ENCODE peak calls at places on chromosomes 11 and 22, in five cellular contexts. One of them, this sample, is unnamed.

GRCh38 chr11:60777572-60777971 is 7.6 kb upstream of the MS4A10 start:
- DNase-seq in small intestine: peak; percentile 56
- DNase-seq in fibroblast of pulmonary artery: peak; percentile 95
- DNase-seq in HTR-8/SVneo: peak; percentile 13
- DNase-seq in stimulated activated CD4-positive, alpha-beta T cell treated with anti-CD3 and anti-CD28 coated beads, Interleukin-1b, Interleukin-23, amount 100 ng/mL, for 24 hours: no peak
- DNase-seq in this sample: no peak

GRCh38 chr11:78101073-78101472 is 21.4 kb upstream of the NDUFC2 start:
- DNase-seq in fibroblast of pulmonary artery: peak; percentile 13
- DNase-seq in HTR-8/SVneo: no peak
- DNase-seq in small intestine: no peak
- DNase-seq in stimulated activated CD4-positive, alpha-beta T cell treated with anti-CD3 and anti-CD28 coated beads, Interleukin-1b, Interleukin-23, amount 100 ng/mL, for 24 hours: no peak
- DNase-seq in this sample: no peak

GRCh38 chr22:35037089-35037488 is 28.9 kb upstream of the ISX start:
- DNase-seq in fibroblast of pulmonary artery: no peak
- DNase-seq in stimulated activated CD4-positive, alpha-beta T cell treated with anti-CD3 and anti-CD28 coated beads, Interleukin-1b, Interleukin-23, amount 100 ng/mL, for 24 hours: no peak
- DNase-seq in small intestine: no peak
- DNase-seq in HTR-8/SVneo: no peak
- DNase-seq in this sample: no peak

GRCh38 chr11:61712301-61712700 is 32.1 kb downstream of the DAGLA start:
- DNase-seq in fibroblast of pulmonary artery: no peak
- DNase-seq in stimulated activated CD4-positive, alpha-beta T cell treated with anti-CD3 and anti-CD28 coated beads, Interleukin-1b, Interleukin-23, amount 100 ng/mL, for 24 hours: no peak
- DNase-seq in HTR-8/SVneo: no peak
- DNase-seq in small intestine: no peak
- DNase-seq in this sample: no peak

GRCh38 chr11:74322667-74323066 is 11.2 kb upstream of the P4HA3 start:
- DNase-seq in HTR-8/SVneo: no peak
- DNase-seq in stimulated activated CD4-positive, alpha-beta T cell treated with anti-CD3 and anti-CD28 coated beads, Interleukin-1b, Interleukin-23, amount 100 ng/mL, for 24 hours: no peak
- DNase-seq in small intestine: no peak
- DNase-seq in fibroblast of pulmonary artery: peak; percentile 38
- DNase-seq in this sample: no peak

GRCh38 chr11:86800956-86801264 is 568 bp downstream of the PRSS23 start:
- DNase-seq in stimulated activated CD4-positive, alpha-beta T cell treated with anti-CD3 and anti-CD28 coated beads, Interleukin-1b, Interleukin-23, amount 100 ng/mL, for 24 hours: no peak
- DNase-seq in fibroblast of pulmonary artery: peak; percentile 13
- DNase-seq in small intestine: no peak
- DNase-seq in HTR-8/SVneo: no peak
- DNase-seq in this sample: no peak

GRCh38 chr11:18367431-18367830 is 26.9 kb upstream of the LDHA start:
- DNase-seq in HTR-8/SVneo: no peak
- DNase-seq in small intestine: no peak
- DNase-seq in stimulated activated CD4-positive, alpha-beta T cell treated with anti-CD3 and anti-CD28 coated beads, Interleukin-1b, Interleukin-23, amount 100 ng/mL, for 24 hours: no peak
- DNase-seq in fibroblast of pulmonary artery: peak; percentile 25
- DNase-seq in this sample: no peak

GRCh38 chr11:6646040-6646439 is 9.6 kb downstream of the DCHS1 start:
- DNase-seq in stimulated activated CD4-positive, alpha-beta T cell treated with anti-CD3 and anti-CD28 coated beads, Interleukin-1b, Interleukin-23, amount 100 ng/mL, for 24 hours: no peak
- DNase-seq in fibroblast of pulmonary artery: peak; percentile 64
- DNase-seq in HTR-8/SVneo: no peak
- DNase-seq in small intestine: no peak
- DNase-seq in this sample: no peak

GRCh38 chr22:48366056-48366455 is 1461.6 kb downstream of the BRD1 start:
- DNase-seq in stimulated activated CD4-positive, alpha-beta T cell treated with anti-CD3 and anti-CD28 coated beads, Interleukin-1b, Interleukin-23, amount 100 ng/mL, for 24 hours: no peak
- DNase-seq in fibroblast of pulmonary artery: no peak
- DNase-seq in HTR-8/SVneo: no peak
- DNase-seq in small intestine: no peak
- DNase-seq in this sample: no peak

GRCh38 chr11:131691558-131692041 is 321.2 kb downstream of the NTM start:
- DNase-seq in HTR-8/SVneo: peak; percentile 19
- DNase-seq in fibroblast of pulmonary artery: peak; percentile 48
- DNase-seq in small intestine: no peak
- DNase-seq in stimulated activated CD4-positive, alpha-beta T cell treated with anti-CD3 and anti-CD28 coated beads, Interleukin-1b, Interleukin-23, amount 100 ng/mL, for 24 hours: no peak
- DNase-seq in this sample: no peak

GRCh38 chr11:15053201-15053685 is 20.1 kb upstream of the CALCB start:
- DNase-seq in small intestine: no peak
- DNase-seq in fibroblast of pulmonary artery: no peak
- DNase-seq in HTR-8/SVneo: no peak
- DNase-seq in stimulated activated CD4-positive, alpha-beta T cell treated with anti-CD3 and anti-CD28 coated beads, Interleukin-1b, Interleukin-23, amount 100 ng/mL, for 24 hours: no peak
- DNase-seq in this sample: no peak

GRCh38 chr11:17568944-17569343 is 21.9 kb downstream of the OTOG start:
- DNase-seq in small intestine: no peak
- DNase-seq in stimulated activated CD4-positive, alpha-beta T cell treated with anti-CD3 and anti-CD28 coated beads, Interleukin-1b, Interleukin-23, amount 100 ng/mL, for 24 hours: no peak
- DNase-seq in fibroblast of pulmonary artery: no peak
- DNase-seq in HTR-8/SVneo: no peak
- DNase-seq in this sample: no peak

GRCh38 chr22:38843201-38843715 is 570 bp downstream of the NPTXR start:
- DNase-seq in stimulated activated CD4-positive, alpha-beta T cell treated with anti-CD3 and anti-CD28 coated beads, Interleukin-1b, Interleukin-23, amount 100 ng/mL, for 24 hours: no peak
- DNase-seq in small intestine: peak; percentile 16
- DNase-seq in fibroblast of pulmonary artery: peak; percentile 81
- DNase-seq in HTR-8/SVneo: peak; percentile 61
- DNase-seq in this sample: peak; percentile 94

GRCh38 chr11:104772806-104773241 is 125.4 kb downstream of the CASP12 start:
- DNase-seq in HTR-8/SVneo: peak; percentile 77
- DNase-seq in small intestine: no peak
- DNase-seq in stimulated activated CD4-positive, alpha-beta T cell treated with anti-CD3 and anti-CD28 coated beads, Interleukin-1b, Interleukin-23, amount 100 ng/mL, for 24 hours: no peak
- DNase-seq in fibroblast of pulmonary artery: peak; percentile 89
- DNase-seq in this sample: no peak

GRCh38 chr11:23123766-23124165 is 263.5 kb upstream of the CCDC179 start:
- DNase-seq in HTR-8/SVneo: peak; percentile 49
- DNase-seq in stimulated activated CD4-positive, alpha-beta T cell treated with anti-CD3 and anti-CD28 coated beads, Interleukin-1b, Interleukin-23, amount 100 ng/mL, for 24 hours: no peak
- DNase-seq in small intestine: peak; percentile 27
- DNase-seq in fibroblast of pulmonary artery: peak; percentile 34
- DNase-seq in this sample: no peak

GRCh38 chr11:123594188-123594901 is 60.1 kb downstream of the SCN3B start:
- DNase-seq in HTR-8/SVneo: no peak
- DNase-seq in small intestine: peak; percentile 20
- DNase-seq in fibroblast of pulmonary artery: peak; percentile 15
- DNase-seq in stimulated activated CD4-positive, alpha-beta T cell treated with anti-CD3 and anti-CD28 coated beads, Interleukin-1b, Interleukin-23, amount 100 ng/mL, for 24 hours: no peak
- DNase-seq in this sample: no peak

GRCh38 chr11:128346808-128347207 is 240.6 kb downstream of the ETS1 start:
- DNase-seq in fibroblast of pulmonary artery: peak; percentile 86
- DNase-seq in small intestine: peak; percentile 94
- DNase-seq in stimulated activated CD4-positive, alpha-beta T cell treated with anti-CD3 and anti-CD28 coated beads, Interleukin-1b, Interleukin-23, amount 100 ng/mL, for 24 hours: no peak
- DNase-seq in HTR-8/SVneo: no peak
- DNase-seq in this sample: no peak

GRCh38 chr11:82722236-82722635 is 11.4 kb downstream of the FAM181B start:
- DNase-seq in stimulated activated CD4-positive, alpha-beta T cell treated with anti-CD3 and anti-CD28 coated beads, Interleukin-1b, Interleukin-23, amount 100 ng/mL, for 24 hours: no peak
- DNase-seq in HTR-8/SVneo: no peak
- DNase-seq in small intestine: no peak
- DNase-seq in fibroblast of pulmonary artery: no peak
- DNase-seq in this sample: no peak

GRCh38 chr22:42180349-42180842 is 49.8 kb upstream of the CYP2D6 start:
- DNase-seq in HTR-8/SVneo: no peak
- DNase-seq in fibroblast of pulmonary artery: no peak
- DNase-seq in stimulated activated CD4-positive, alpha-beta T cell treated with anti-CD3 and anti-CD28 coated beads, Interleukin-1b, Interleukin-23, amount 100 ng/mL, for 24 hours: no peak
- DNase-seq in small intestine: peak; percentile 42
- DNase-seq in this sample: peak; percentile 92

GRCh38 chr22:32237905-32238304 is 17.2 kb downstream of the SLC5A4 start:
- DNase-seq in stimulated activated CD4-positive, alpha-beta T cell treated with anti-CD3 and anti-CD28 coated beads, Interleukin-1b, Interleukin-23, amount 100 ng/mL, for 24 hours: no peak
- DNase-seq in HTR-8/SVneo: no peak
- DNase-seq in small intestine: peak; percentile 22
- DNase-seq in fibroblast of pulmonary artery: no peak
- DNase-seq in this sample: no peak

GRCh38 chr11:123473941-123474668 is 44.0 kb downstream of the GRAMD1B start:
- DNase-seq in stimulated activated CD4-positive, alpha-beta T cell treated with anti-CD3 and anti-CD28 coated beads, Interleukin-1b, Interleukin-23, amount 100 ng/mL, for 24 hours: no peak
- DNase-seq in small intestine: no peak
- DNase-seq in HTR-8/SVneo: peak; percentile 41
- DNase-seq in fibroblast of pulmonary artery: peak; percentile 97
- DNase-seq in this sample: no peak

GRCh38 chr11:56624661-56625110 is 10.0 kb upstream of the OR5M1 start:
- DNase-seq in stimulated activated CD4-positive, alpha-beta T cell treated with anti-CD3 and anti-CD28 coated beads, Interleukin-1b, Interleukin-23, amount 100 ng/mL, for 24 hours: no peak
- DNase-seq in small intestine: peak; percentile 22
- DNase-seq in fibroblast of pulmonary artery: peak; percentile 33
- DNase-seq in HTR-8/SVneo: peak; percentile 12
- DNase-seq in this sample: no peak

GRCh38 chr11:125167954-125168821 is 3.6 kb downstream of the PKNOX2 start:
- DNase-seq in stimulated activated CD4-positive, alpha-beta T cell treated with anti-CD3 and anti-CD28 coated beads, Interleukin-1b, Interleukin-23, amount 100 ng/mL, for 24 hours: no peak
- DNase-seq in fibroblast of pulmonary artery: peak; percentile 35
- DNase-seq in small intestine: no peak
- DNase-seq in HTR-8/SVneo: no peak
- DNase-seq in this sample: no peak

GRCh38 chr11:95920460-95921105 is 3.3 kb downstream of the MTMR2 start:
- DNase-seq in small intestine: no peak
- DNase-seq in stimulated activated CD4-positive, alpha-beta T cell treated with anti-CD3 and anti-CD28 coated beads, Interleukin-1b, Interleukin-23, amount 100 ng/mL, for 24 hours: no peak
- DNase-seq in fibroblast of pulmonary artery: peak; percentile 56
- DNase-seq in HTR-8/SVneo: no peak
- DNase-seq in this sample: no peak